ENCODE peak calls at places on chromosomes 11 and 22, in six cellular contexts. K, H, T, U, R and M are unnamed samples.

GRCh38 chr11:134942633-134943032 is 530.6 kb upstream of the B3GAT1 start:
- DNase-seq in K (no peak), H (no peak), T (no peak), U (no peak), R (no peak), M (no peak)

GRCh38 chr11:127493330-127493729 is 492.8 kb upstream of the KIRREL3 start:
- DNase-seq in K (peak), H (no peak), T (no peak), U (no peak), R (no peak), M (no peak)

GRCh38 chr11:15202626-15203025 is 87.9 kb downstream of the INSC start:
- DNase-seq in K (no peak), H (no peak), T (no peak), U (no peak), R (no peak), M (no peak)

GRCh38 chr11:114291847-114292680 is 4.1 kb upstream of the NNMT start:
- DNase-seq in K (no peak), H (no peak), T (no peak), U (no peak), R (no peak), M (no peak)

GRCh38 chr11:22165799-22166548 is 26.9 kb upstream of the ANO5 start:
- DNase-seq in K (no peak), H (no peak), T (no peak), U (no peak), R (no peak), M (no peak)

GRCh38 chr11:46315033-46315738 is 32.1 kb upstream of the DGKZ start:
- DNase-seq in K (no peak), H (peak), T (peak), U (peak), R (peak), M (no peak)

GRCh38 chr11:102727890-102728289 is 3.1 kb upstream of the MMP8 start:
- DNase-seq in K (no peak), H (no peak), T (no peak), U (no peak), R (no peak), M (peak)

GRCh38 chr11:10413268-10413667 is 41.8 kb upstream of the AMPD3 start:
- DNase-seq in K (no peak), H (peak), T (peak), U (no peak), R (no peak), M (peak)

GRCh38 chr22:39220897-39221850 is 23.6 kb downstream of the PDGFB start:
- DNase-seq in K (no peak), H (no peak), T (peak), U (no peak), R (no peak), M (no peak)

GRCh38 chr22:49979587-49980264 is 19.2 kb downstream of the PIM3 start:
- DNase-seq in K (no peak), H (no peak), T (no peak), U (peak), R (no peak), M (no peak)

GRCh38 chr11:72333657-72334056 is 89.7 kb upstream of the PHOX2A start:
- DNase-seq in K (no peak), H (peak), T (peak), U (no peak), R (no peak), M (no peak)